ENCODE peak calls at places on chromosomes 13 and 19, in ten cellular contexts. N, D, Q, V, E, W, O, F, B and X are unnamed samples.

GRCh38 chr13:109735567-109735966 is 50.8 kb downstream of the IRS2 start:
- DNase-seq in N (no peak), D (no peak), Q (no peak), V (no peak), E (no peak), W (no peak), O (no peak), F (no peak), B (no peak), X (no peak)

GRCh38 chr19:1382250-1382649 is 1.5 kb upstream of the NDUFS7 start:
- DNase-seq in N (no peak), D (no peak), Q (no peak), V (no peak), E (no peak), W (no peak), O (no peak), F (no peak), B (no peak), X (no peak)

GRCh38 chr19:41869374-41869955 is 7.6 kb upstream of the CD79A start:
- DNase-seq in N (no peak), D (no peak), Q (no peak), V (no peak), E (no peak), W (no peak), O (no peak), F (no peak), B (no peak), X (no peak)

GRCh38 chr13:51235186-51235585 is 13.0 kb downstream of the FAM124A start:
- DNase-seq in N (no peak), D (no peak), Q (no peak), V (no peak), E (no peak), W (no peak), O (no peak), F (no peak), B (no peak), X (no peak)

GRCh38 chr19:18603255-18603957 is 3.2 kb downstream of the CRLF1 start:
- DNase-seq in N (no peak), D (peak; percentile 74), Q (no peak), V (peak; percentile 20), E (no peak), W (peak; percentile 52), O (no peak), F (no peak), B (no peak), X (no peak)

GRCh38 chr19:35641515-35642151 is at the start of gene ETV2:
- DNase-seq in N (no peak), D (peak; percentile 32), Q (no peak), V (no peak), E (no peak), W (peak; percentile 52), O (no peak), F (no peak), B (no peak), X (no peak)

GRCh38 chr13:26186995-26187394 is 35.1 kb downstream of the RNF6 start:
- DNase-seq in N (no peak), D (no peak), Q (no peak), V (no peak), E (no peak), W (no peak), O (no peak), F (no peak), B (no peak), X (no peak)

GRCh38 chr13:60230593-60230992 is 66.9 kb upstream of the DIAPH3 start:
- DNase-seq in N (no peak), D (no peak), Q (no peak), V (no peak), E (no peak), W (no peak), O (no peak), F (no peak), B (peak; percentile 2), X (no peak)